ENCODE peak calls at places on chromosomes 3 and 15, in eight cellular contexts. One of them, this sample, is unnamed.

GRCh38 chr3:41430886-41431285 is 231.6 kb downstream of the CTNNB1 start:
- DNase-seq in testis: no peak
- DNase-seq in adrenal gland: no peak
- DNase-seq in Peyer's patch: no peak
- DNase-seq in H54: no peak
- DNase-seq in upper lobe of left lung: no peak
- DNase-seq in IMR-90: no peak
- DNase-seq in K562: no peak
- DNase-seq in this sample: no peak

GRCh38 chr15:67827561-67828378 is 2.5 kb downstream of the SKOR1 start:
- DNase-seq in testis: no peak
- DNase-seq in adrenal gland: no peak
- DNase-seq in Peyer's patch: no peak
- DNase-seq in H54: no peak
- DNase-seq in upper lobe of left lung: no peak
- DNase-seq in IMR-90: no peak
- DNase-seq in K562: no peak
- DNase-seq in this sample: no peak

GRCh38 chr15:62558640-62559039 is 393.6 kb upstream of the C2CD4B start:
- DNase-seq in testis: no peak
- DNase-seq in adrenal gland: no peak
- DNase-seq in Peyer's patch: no peak
- DNase-seq in H54: no peak
- DNase-seq in upper lobe of left lung: no peak
- DNase-seq in IMR-90: no peak
- DNase-seq in K562: no peak
- DNase-seq in this sample: no peak

GRCh38 chr3:122322095-122323075 is 2.7 kb upstream of the CSTA start:
- DNase-seq in testis: no peak
- DNase-seq in adrenal gland: no peak
- DNase-seq in Peyer's patch: no peak
- DNase-seq in H54: no peak
- DNase-seq in upper lobe of left lung: no peak
- DNase-seq in IMR-90: no peak
- DNase-seq in K562: no peak
- DNase-seq in this sample: no peak

GRCh38 chr3:151873433-151873832 is at the start of gene SUCNR1:
- DNase-seq in testis: no peak
- DNase-seq in adrenal gland: no peak
- DNase-seq in Peyer's patch: no peak
- DNase-seq in H54: no peak
- DNase-seq in upper lobe of left lung: peak
- DNase-seq in IMR-90: no peak
- DNase-seq in K562: no peak
- DNase-seq in this sample: no peak

GRCh38 chr3:124234852-124235252 is 242.9 kb upstream of the ROPN1 start:
- DNase-seq in testis: no peak
- DNase-seq in adrenal gland: peak
- DNase-seq in Peyer's patch: no peak
- DNase-seq in H54: no peak
- DNase-seq in upper lobe of left lung: no peak
- DNase-seq in IMR-90: no peak
- DNase-seq in K562: no peak
- DNase-seq in this sample: no peak

GRCh38 chr15:58475573-58476524 is 44.1 kb downstream of the LIPC start:
- DNase-seq in testis: no peak
- DNase-seq in adrenal gland: no peak
- DNase-seq in Peyer's patch: no peak
- DNase-seq in H54: no peak
- DNase-seq in upper lobe of left lung: peak
- DNase-seq in IMR-90: peak
- DNase-seq in K562: no peak
- DNase-seq in this sample: peak

GRCh38 chr3:195546130-195546560 is 3.0 kb upstream of the PPP1R2 start:
- DNase-seq in testis: no peak
- DNase-seq in adrenal gland: peak
- DNase-seq in Peyer's patch: no peak
- DNase-seq in H54: peak
- DNase-seq in upper lobe of left lung: no peak
- DNase-seq in IMR-90: peak
- DNase-seq in K562: no peak
- DNase-seq in this sample: no peak

GRCh38 chr15:90910441-90911301 is 7.6 kb downstream of the MAN2A2 start:
- DNase-seq in testis: no peak
- DNase-seq in adrenal gland: no peak
- DNase-seq in Peyer's patch: no peak
- DNase-seq in H54: no peak
- DNase-seq in upper lobe of left lung: no peak
- DNase-seq in IMR-90: no peak
- DNase-seq in K562: no peak
- DNase-seq in this sample: no peak

GRCh38 chr3:60657972-60658371 is 593.3 kb downstream of the FHIT start:
- DNase-seq in testis: no peak
- DNase-seq in adrenal gland: no peak
- DNase-seq in Peyer's patch: no peak
- DNase-seq in H54: no peak
- DNase-seq in upper lobe of left lung: no peak
- DNase-seq in IMR-90: no peak
- DNase-seq in K562: no peak
- DNase-seq in this sample: no peak

GRCh38 chr3:100045696-100046095 is 68.6 kb downstream of the FILIP1L start:
- DNase-seq in testis: peak
- DNase-seq in adrenal gland: peak
- DNase-seq in Peyer's patch: peak
- DNase-seq in H54: no peak
- DNase-seq in upper lobe of left lung: peak
- DNase-seq in IMR-90: peak
- DNase-seq in K562: peak
- DNase-seq in this sample: no peak

GRCh38 chr3:126450744-126451143 is 24.9 kb downstream of the ZXDC start:
- DNase-seq in testis: peak
- DNase-seq in adrenal gland: no peak
- DNase-seq in Peyer's patch: no peak
- DNase-seq in H54: no peak
- DNase-seq in upper lobe of left lung: no peak
- DNase-seq in IMR-90: no peak
- DNase-seq in K562: no peak
- DNase-seq in this sample: peak

GRCh38 chr15:40877691-40878090 is 3.7 kb upstream of the RHOV start:
- DNase-seq in testis: no peak
- DNase-seq in adrenal gland: no peak
- DNase-seq in Peyer's patch: no peak
- DNase-seq in H54: no peak
- DNase-seq in upper lobe of left lung: no peak
- DNase-seq in IMR-90: no peak
- DNase-seq in K562: no peak
- DNase-seq in this sample: no peak

GRCh38 chr15:94414921-94415320 is 183.6 kb downstream of the MCTP2 start:
- DNase-seq in testis: no peak
- DNase-seq in adrenal gland: no peak
- DNase-seq in Peyer's patch: no peak
- DNase-seq in H54: no peak
- DNase-seq in upper lobe of left lung: no peak
- DNase-seq in IMR-90: no peak
- DNase-seq in K562: no peak
- DNase-seq in this sample: no peak

GRCh38 chr3:101635954-101636798 is 40.8 kb downstream of the ZBTB11 start:
- DNase-seq in testis: peak
- DNase-seq in adrenal gland: peak
- DNase-seq in Peyer's patch: peak
- DNase-seq in H54: peak
- DNase-seq in upper lobe of left lung: peak
- DNase-seq in IMR-90: peak
- DNase-seq in K562: peak
- DNase-seq in this sample: peak

GRCh38 chr15:78624651-78625590 is 4.1 kb upstream of the CHRNA3 start:
- DNase-seq in testis: no peak
- DNase-seq in adrenal gland: no peak
- DNase-seq in Peyer's patch: no peak
- DNase-seq in H54: no peak
- DNase-seq in upper lobe of left lung: peak
- DNase-seq in IMR-90: no peak
- DNase-seq in K562: no peak
- DNase-seq in this sample: no peak

GRCh38 chr3:149224736-149225594 is 3.3 kb upstream of the CP start:
- DNase-seq in testis: no peak
- DNase-seq in adrenal gland: peak
- DNase-seq in Peyer's patch: no peak
- DNase-seq in H54: peak
- DNase-seq in upper lobe of left lung: peak
- DNase-seq in IMR-90: peak
- DNase-seq in K562: no peak
- DNase-seq in this sample: no peak

GRCh38 chr3:139307072-139307491 is 36.7 kb upstream of the MRPS22 start:
- DNase-seq in testis: no peak
- DNase-seq in adrenal gland: no peak
- DNase-seq in Peyer's patch: no peak
- DNase-seq in H54: no peak
- DNase-seq in upper lobe of left lung: no peak
- DNase-seq in IMR-90: no peak
- DNase-seq in K562: peak
- DNase-seq in this sample: no peak

GRCh38 chr3:31444220-31445142 is 88.2 kb upstream of the STT3B start:
- DNase-seq in testis: no peak
- DNase-seq in adrenal gland: no peak
- DNase-seq in Peyer's patch: no peak
- DNase-seq in H54: no peak
- DNase-seq in upper lobe of left lung: no peak
- DNase-seq in IMR-90: no peak
- DNase-seq in K562: no peak
- DNase-seq in this sample: no peak

GRCh38 chr15:88543065-88543776 is 3.3 kb downstream of the DET1 start:
- DNase-seq in testis: no peak
- DNase-seq in adrenal gland: no peak
- DNase-seq in Peyer's patch: no peak
- DNase-seq in H54: no peak
- DNase-seq in upper lobe of left lung: no peak
- DNase-seq in IMR-90: peak
- DNase-seq in K562: no peak
- DNase-seq in this sample: no peak

GRCh38 chr15:25762015-25762662 is 101.0 kb downstream of the ATP10A start:
- DNase-seq in testis: no peak
- DNase-seq in adrenal gland: no peak
- DNase-seq in Peyer's patch: no peak
- DNase-seq in H54: no peak
- DNase-seq in upper lobe of left lung: no peak
- DNase-seq in IMR-90: peak
- DNase-seq in K562: no peak
- DNase-seq in this sample: no peak

GRCh38 chr15:84962975-84963374 is 18.7 kb upstream of the PDE8A start:
- DNase-seq in testis: no peak
- DNase-seq in adrenal gland: no peak
- DNase-seq in Peyer's patch: no peak
- DNase-seq in H54: no peak
- DNase-seq in upper lobe of left lung: no peak
- DNase-seq in IMR-90: no peak
- DNase-seq in K562: no peak
- DNase-seq in this sample: no peak
- TF ChIP-seq POLR2A in testis: no peak
- TF ChIP-seq POLR2A in adrenal gland: no peak
- TF ChIP-seq POLR2A in Peyer's patch: no peak
- TF ChIP-seq POLR2A in H54: no peak
- TF ChIP-seq POLR2A in upper lobe of left lung: no peak
- TF ChIP-seq POLR2A in IMR-90: no peak
- TF ChIP-seq POLR2A in K562: no peak
- TF ChIP-seq POLR2A in this sample: no peak

GRCh38 chr15:89723031-89723430 is 28.0 kb downstream of the MESP1 start:
- DNase-seq in testis: no peak
- DNase-seq in adrenal gland: no peak
- DNase-seq in Peyer's patch: no peak
- DNase-seq in H54: no peak
- DNase-seq in upper lobe of left lung: no peak
- DNase-seq in IMR-90: no peak
- DNase-seq in K562: no peak
- DNase-seq in this sample: no peak
- TF ChIP-seq POLR2A in testis: no peak
- TF ChIP-seq POLR2A in adrenal gland: no peak
- TF ChIP-seq POLR2A in Peyer's patch: no peak
- TF ChIP-seq POLR2A in H54: no peak
- TF ChIP-seq POLR2A in upper lobe of left lung: no peak
- TF ChIP-seq POLR2A in IMR-90: no peak
- TF ChIP-seq POLR2A in K562: no peak
- TF ChIP-seq POLR2A in this sample: no peak

DNA sequence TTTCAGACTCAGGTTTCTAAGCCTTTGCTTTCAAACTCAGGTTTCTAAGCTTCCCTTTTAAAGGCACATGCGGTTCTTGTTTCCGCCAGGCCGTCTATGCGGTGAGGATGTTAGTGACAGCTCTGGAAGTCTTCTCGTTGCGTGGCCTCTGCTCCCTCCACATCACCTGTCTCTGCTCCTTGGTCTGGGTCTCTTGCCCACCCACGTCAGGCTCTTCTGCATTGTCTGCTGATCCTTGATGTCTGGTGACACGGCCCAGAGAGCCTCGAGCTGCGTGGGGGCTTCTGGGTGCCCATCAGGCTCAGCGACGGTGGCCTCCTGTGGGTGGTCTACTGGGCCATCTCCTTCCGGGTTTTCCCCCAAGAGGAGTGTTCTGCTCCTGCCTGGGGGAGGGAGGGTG is 30.5 kb downstream of the KLF13 start:
- DNase-seq in testis: no peak
- DNase-seq in adrenal gland: no peak
- DNase-seq in Peyer's patch: peak
- DNase-seq in H54: no peak
- DNase-seq in upper lobe of left lung: no peak
- DNase-seq in IMR-90: no peak
- DNase-seq in K562: no peak
- DNase-seq in this sample: no peak
- TF ChIP-seq POLR2A in testis: no peak
- TF ChIP-seq POLR2A in adrenal gland: no peak
- TF ChIP-seq POLR2A in Peyer's patch: no peak
- TF ChIP-seq POLR2A in H54: no peak
- TF ChIP-seq POLR2A in upper lobe of left lung: no peak
- TF ChIP-seq POLR2A in IMR-90: no peak
- TF ChIP-seq POLR2A in K562: no peak
- TF ChIP-seq POLR2A in this sample: no peak

DNA sequence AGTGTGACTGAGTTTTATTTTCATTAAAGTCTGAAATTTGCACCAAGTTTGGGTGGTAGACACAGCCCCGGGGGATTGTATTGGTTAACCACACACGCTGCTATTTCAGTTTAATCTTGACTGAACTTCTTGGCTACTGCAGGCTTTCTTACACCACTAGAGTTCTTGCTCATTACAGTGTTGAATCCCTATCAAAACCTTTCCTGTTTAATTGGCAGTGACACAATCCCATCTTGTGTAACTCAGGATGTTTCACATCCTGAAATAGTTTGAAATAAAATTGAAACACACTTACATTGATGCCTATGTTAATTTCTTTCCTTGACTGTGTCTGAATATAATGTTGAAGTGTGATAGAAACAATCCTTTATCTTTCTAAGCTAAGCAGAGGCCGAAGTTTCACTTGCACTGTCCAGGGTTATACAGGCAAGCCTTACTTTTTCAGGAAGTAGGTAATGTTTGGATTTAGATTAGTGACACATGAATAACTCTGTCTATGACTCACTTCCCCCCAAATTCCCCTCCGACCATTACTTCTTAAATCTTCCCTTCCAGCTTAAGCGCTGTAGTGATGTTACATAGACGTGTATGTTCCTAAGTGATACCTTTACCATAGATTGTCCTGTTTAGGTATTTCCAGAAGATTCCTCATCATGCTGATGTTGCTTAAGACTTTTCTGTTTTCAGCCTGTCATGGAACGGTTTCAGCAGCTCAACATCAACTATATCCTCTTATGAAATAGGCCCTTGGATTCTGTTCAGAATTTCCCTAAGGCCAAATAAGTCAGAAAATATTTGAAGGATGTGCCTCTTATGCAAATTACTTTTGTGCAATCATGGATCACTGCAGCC is 16.8 kb downstream of the ATG7 start:
- DNase-seq in testis: no peak
- DNase-seq in adrenal gland: no peak
- DNase-seq in Peyer's patch: no peak
- DNase-seq in H54: peak
- DNase-seq in upper lobe of left lung: no peak
- DNase-seq in IMR-90: peak
- DNase-seq in K562: peak
- DNase-seq in this sample: no peak
- TF ChIP-seq POLR2A in testis: no peak
- TF ChIP-seq POLR2A in adrenal gland: no peak
- TF ChIP-seq POLR2A in Peyer's patch: no peak
- TF ChIP-seq POLR2A in H54: no peak
- TF ChIP-seq POLR2A in upper lobe of left lung: no peak
- TF ChIP-seq POLR2A in IMR-90: peak
- TF ChIP-seq POLR2A in K562: peak
- TF ChIP-seq POLR2A in this sample: no peak

This sample was measured in lower leg skin.